ENCODE peak calls at places on chromosomes 11 and 22, in four cellular contexts. X is skeletal muscle cell, W is kidney tubule cell, F is ELR. I is an unnamed sample.

GRCh38 chr11:73625690-73626318 is 20.6 kb upstream of the PLEKHB1 start:
- DNase-seq in X (peak; percentile 4), W (peak; percentile 74), F (peak; percentile 76), I (peak; percentile 62)

GRCh38 chr11:16605440-16605970 is 132.9 kb upstream of the C11orf58 start:
- DNase-seq in X (no peak), F (peak; percentile 14), W (no peak), I (no peak)

GRCh38 chr22:50678651-50679521 is 6.3 kb downstream of the SHANK3 start:
- DNase-seq in X (no peak), F (no peak), W (no peak), I (no peak)

GRCh38 chr11:34263462-34264186 is 94.2 kb downstream of the ABTB2 start:
- DNase-seq in W (peak; percentile 96), X (peak; percentile 37), F (peak; percentile 75), I (peak; percentile 78)

GRCh38 chr11:70247042-70247709 is 23.3 kb upstream of the PPFIA1 start:
- DNase-seq in W (peak; percentile 67), F (peak; percentile 17), X (no peak), I (no peak)

GRCh38 chr22:39351689-39352214 is 2.0 kb downstream of the SYNGR1 start:
- DNase-seq in X (no peak), W (no peak), F (peak; percentile 82), I (peak; percentile 92)

GRCh38 chr11:123702137-123702536 is 39.3 kb downstream of the ZNF202 start:
- DNase-seq in X (no peak), W (no peak), F (no peak), I (peak; percentile 7)

GRCh38 chr11:5011254-5011653 is 16.6 kb downstream of the OR51L1 start:
- DNase-seq in F (no peak), W (no peak), X (no peak), I (no peak)

GRCh38 chr11:67486481-67487195 is 3.8 kb downstream of the AIP start:
- DNase-seq in W (no peak), F (no peak), X (no peak), I (no peak)

GRCh38 chr11:123616505-123617198 is 37.8 kb downstream of the SCN3B start:
- DNase-seq in F (no peak), X (peak; percentile 59), W (no peak), I (peak; percentile 60)

GRCh38 chr11:11588890-11589289 is 32.9 kb downstream of the GALNT18 start:
- DNase-seq in X (no peak), F (no peak), W (no peak), I (no peak)

GRCh38 chr22:48918585-48919186 is 909.0 kb downstream of the BRD1 start:
- DNase-seq in W (no peak), F (no peak), X (no peak), I (no peak)

GRCh38 chr11:19380375-19380774 is 139.6 kb upstream of the E2F8 start:
- DNase-seq in X (peak; percentile 92), F (peak; percentile 96), W (peak; percentile 99), I (peak; percentile 89)

GRCh38 chr11:34242037-34242625 is 115.7 kb downstream of the ABTB2 start:
- DNase-seq in W (peak; percentile 95), F (peak; percentile 79), X (no peak), I (peak; percentile 65)

GRCh38 chr22:47918936-47919505 is 1156.6 kb downstream of the TBC1D22A start:
- DNase-seq in W (peak; percentile 31), X (no peak), F (no peak), I (no peak)

GRCh38 chr11:115616941-115617340 is 112.7 kb upstream of the CADM1 start:
- DNase-seq in W (peak; percentile 96), X (peak; percentile 36), F (peak; percentile 32), I (peak; percentile 99)

GRCh38 chr11:19769820-19770219 is 57.2 kb downstream of the NAV2 start:
- DNase-seq in W (peak; percentile 26), F (peak; percentile 59), X (peak; percentile 30), I (peak; percentile 80)

GRCh38 chr11:119518746-119519382 is 95.9 kb upstream of the THY1 start:
- DNase-seq in W (peak; percentile 69), F (peak; percentile 37), X (peak; percentile 9), I (peak; percentile 48)

GRCh38 chr22:36180038-36180880 is 19.7 kb upstream of the APOL3 start:
- DNase-seq in W (peak; percentile 71), F (peak; percentile 70), X (no peak), I (peak; percentile 65)

GRCh38 chr11:72573380-72573949 is 100.8 kb downstream of the PDE2A start:
- DNase-seq in W (peak; percentile 40), F (peak; percentile 66), X (no peak), I (peak; percentile 31)

GRCh38 chr11:44671234-44671633 is 55.5 kb upstream of the TSPAN18 start:
- DNase-seq in W (no peak), F (no peak), X (no peak), I (no peak)

GRCh38 chr11:76260296-76260695 is 54.0 kb upstream of the WNT11 start:
- DNase-seq in W (no peak), F (no peak), X (no peak), I (no peak)

GRCh38 chr11:107370390-107370789 is 87.2 kb downstream of the CWF19L2 start:
- DNase-seq in F (peak; percentile 48), X (peak; percentile 21), W (no peak), I (peak; percentile 8)

GRCh38 chr11:66297610-66298009 is 5.9 kb downstream of the TMEM151A start:
- DNase-seq in F (no peak), W (no peak), X (no peak), I (no peak)

GRCh38 chr11:1460396-1460795 is 26.2 kb downstream of the MOB2 start:
- DNase-seq in X (no peak), F (no peak), W (no peak), I (no peak)

GRCh38 chr11:65422104-65422632 is 430 bp upstream of the NEAT1 start:
- DNase-seq in F (peak; percentile 99), W (peak; percentile 98), X (peak; percentile 96), I (peak; percentile 96)

GRCh38 chr11:40924915-40925314 is 534.5 kb downstream of the LRRC4C start:
- DNase-seq in W (no peak), F (no peak), X (no peak), I (no peak)

GRCh38 chr11:125621995-125622394 is 3.0 kb upstream of the CHEK1 start:
- DNase-seq in X (peak; percentile 29), W (peak; percentile 40), F (peak; percentile 86), I (peak; percentile 72)

GRCh38 chr22:49636649-49637048 is 191.0 kb downstream of the BRD1 start:
- DNase-seq in X (no peak), F (no peak), W (no peak), I (no peak)